ENCODE peak calls at places on chromosome 13, in ten cellular contexts. Z is lung, Y is endodermal cell, N is ascending aorta, E is left lung, U is H1, O is mesendoderm, P is caudate nucleus, V is left ventricle myocardium inferior, M is uterus. Q is an unnamed sample.

GRCh38 chr13:26759907-26760834 is at the start of gene GPR12:
- DNase-seq in Z (no peak), Y (peak), N (no peak), E (no peak), U (no peak), O (no peak), P (peak), V (no peak), M (no peak), Q (no peak)

GRCh38 chr13:61192826-61193225 is 222.8 kb downstream of the PCDH20 start:
- DNase-seq in Z (no peak), Y (no peak), N (no peak), E (no peak), U (no peak), O (no peak), P (no peak), V (no peak), M (no peak), Q (peak)

GRCh38 chr13:33285420-33286124 is at the start of gene STARD13:
- DNase-seq in Z (peak), Y (peak), N (peak), E (peak), U (peak), O (peak), P (peak), V (peak), M (peak), Q (peak)

GRCh38 chr13:44197791-44198770 is 175.5 kb upstream of the SERP2 start:
- DNase-seq in Z (no peak), Y (no peak), N (no peak), E (no peak), U (no peak), O (no peak), P (no peak), V (no peak), M (no peak), Q (no peak)

GRCh38 chr13:114142640-114143490 is 10.4 kb upstream of the RASA3 start:
- DNase-seq in Z (no peak), Y (peak), N (peak), E (peak), U (peak), O (no peak), P (no peak), V (no peak), M (no peak), Q (no peak)

GRCh38 chr13:28475916-28476725 is 18.8 kb downstream of the FLT1 start:
- DNase-seq in Z (no peak), Y (no peak), N (no peak), E (no peak), U (no peak), O (peak), P (no peak), V (no peak), M (no peak), Q (peak)

GRCh38 chr13:65943024-65943423 is 1287.1 kb downstream of the PCDH9 start:
- DNase-seq in Z (no peak), Y (no peak), N (no peak), E (no peak), U (no peak), O (no peak), P (no peak), V (no peak), M (peak), Q (no peak)

GRCh38 chr13:67061750-67062149 is 168.4 kb downstream of the PCDH9 start:
- DNase-seq in Z (no peak), Y (no peak), N (no peak), E (no peak), U (no peak), O (peak), P (no peak), V (no peak), M (no peak), Q (no peak)

GRCh38 chr13:93775507-93776108 is 549.0 kb downstream of the GPC6 start:
- DNase-seq in Z (no peak), Y (no peak), N (no peak), E (no peak), U (no peak), O (no peak), P (no peak), V (no peak), M (no peak), Q (no peak)

GRCh38 chr13:26011996-26012688 is 39.7 kb downstream of the SHISA2 start:
- DNase-seq in Z (peak), Y (no peak), N (no peak), E (peak), U (peak), O (no peak), P (no peak), V (no peak), M (no peak), Q (no peak)

GRCh38 chr13:79837741-79838450 is 356.9 kb downstream of the NDFIP2 start:
- DNase-seq in Z (no peak), Y (no peak), N (no peak), E (no peak), U (no peak), O (peak), P (no peak), V (no peak), M (no peak), Q (peak)

GRCh38 chr13:95456837-95457236 is 95.7 kb upstream of the CLDN10 start:
- DNase-seq in Z (no peak), Y (no peak), N (no peak), E (no peak), U (no peak), O (no peak), P (no peak), V (no peak), M (no peak), Q (no peak)

GRCh38 chr13:100235311-100235901 is 146.5 kb downstream of the PCCA start:
- DNase-seq in Z (no peak), Y (no peak), N (no peak), E (no peak), U (no peak), O (peak), P (no peak), V (no peak), M (no peak), Q (peak)

GRCh38 chr13:21319869-21320641 is 139.0 kb downstream of the ZDHHC20 start:
- DNase-seq in Z (no peak), Y (no peak), N (no peak), E (no peak), U (no peak), O (no peak), P (no peak), V (no peak), M (no peak), Q (no peak)

GRCh38 chr13:41059466-41059865 is 1.8 kb upstream of the WBP4 start:
- DNase-seq in Z (no peak), Y (no peak), N (no peak), E (no peak), U (no peak), O (no peak), P (no peak), V (no peak), M (no peak), Q (no peak)

GRCh38 chr13:111474136-111475002 is 153.9 kb downstream of the TEX29 start:
- DNase-seq in Z (no peak), Y (peak), N (no peak), E (no peak), U (peak), O (peak), P (no peak), V (no peak), M (no peak), Q (peak)

GRCh38 chr13:94249512-94249911 is 230.0 kb downstream of the DCT start:
- DNase-seq in Z (no peak), Y (peak), N (no peak), E (no peak), U (no peak), O (peak), P (no peak), V (no peak), M (no peak), Q (no peak)

GRCh38 chr13:26949701-26950345 is 189.2 kb upstream of the GPR12 start:
- DNase-seq in Z (no peak), Y (no peak), N (no peak), E (no peak), U (no peak), O (no peak), P (no peak), V (no peak), M (no peak), Q (no peak)

GRCh38 chr13:80359459-80360297 is 18.8 kb upstream of the SPRY2 start:
- DNase-seq in Z (no peak), Y (peak), N (no peak), E (no peak), U (peak), O (peak), P (no peak), V (no peak), M (no peak), Q (no peak)

GRCh38 chr13:85254641-85255040 is 544.6 kb downstream of the SLITRK6 start:
- DNase-seq in Z (no peak), Y (no peak), N (no peak), E (no peak), U (no peak), O (no peak), P (no peak), V (no peak), M (no peak), Q (no peak)

GRCh38 chr13:97223711-97224461 is 1.8 kb downstream of the MBNL2 start:
- DNase-seq in Z (peak), Y (peak), N (peak), E (peak), U (peak), O (peak), P (no peak), V (peak), M (peak), Q (peak)

GRCh38 chr13:67140006-67140405 is 90.1 kb downstream of the PCDH9 start:
- DNase-seq in Z (no peak), Y (no peak), N (no peak), E (no peak), U (no peak), O (no peak), P (no peak), V (no peak), M (no peak), Q (no peak)

GRCh38 chr13:33859691-33860303 is 41.8 kb downstream of the RFC3 start:
- DNase-seq in Z (no peak), Y (no peak), N (no peak), E (no peak), U (no peak), O (no peak), P (no peak), V (no peak), M (no peak), Q (no peak)

GRCh38 chr13:39106216-39106995 is 68.2 kb downstream of the NHLRC3 start:
- DNase-seq in Z (no peak), Y (no peak), N (no peak), E (no peak), U (no peak), O (no peak), P (no peak), V (no peak), M (no peak), Q (no peak)

GRCh38 chr13:30403491-30403890 is 18.8 kb upstream of the UBE2L5 start:
- DNase-seq in Z (no peak), Y (no peak), N (no peak), E (no peak), U (no peak), O (no peak), P (no peak), V (no peak), M (no peak), Q (no peak)

GRCh38 chr13:89865331-89865833 is 1482.1 kb upstream of the MIR17HG start:
- DNase-seq in Z (no peak), Y (no peak), N (no peak), E (no peak), U (no peak), O (no peak), P (no peak), V (no peak), M (no peak), Q (no peak)

GRCh38 chr13:93422980-93423554 is 196.5 kb downstream of the GPC6 start:
- DNase-seq in Z (no peak), Y (no peak), N (no peak), E (no peak), U (no peak), O (no peak), P (no peak), V (no peak), M (no peak), Q (no peak)

GRCh38 chr13:69178000-69178399 is 929.6 kb upstream of the ATXN8OS start:
- DNase-seq in Z (no peak), Y (no peak), N (no peak), E (no peak), U (no peak), O (no peak), P (no peak), V (no peak), M (no peak), Q (no peak)

GRCh38 chr13:69180025-69180424 is 927.6 kb upstream of the ATXN8OS start:
- DNase-seq in Z (no peak), Y (no peak), N (no peak), E (no peak), U (no peak), O (no peak), P (no peak), V (no peak), M (no peak), Q (no peak)
- H3K27ac ChIP-seq in Z (no peak), Y (no peak), N (no peak), E (no peak), U (no peak), O (no peak), P (no peak), V (no peak), M (no peak), Q (no peak)

GRCh38 chr13:35923347-35923746 is 207.8 kb downstream of the DCLK1 start:
- DNase-seq in Z (no peak), Y (peak), N (no peak), E (no peak), U (no peak), O (no peak), P (no peak), V (peak), M (no peak), Q (no peak)
- H3K27ac ChIP-seq in Z (no peak), Y (no peak), N (no peak), E (no peak), U (no peak), O (no peak), P (no peak), V (no peak), M (no peak), Q (no peak)

DNA sequence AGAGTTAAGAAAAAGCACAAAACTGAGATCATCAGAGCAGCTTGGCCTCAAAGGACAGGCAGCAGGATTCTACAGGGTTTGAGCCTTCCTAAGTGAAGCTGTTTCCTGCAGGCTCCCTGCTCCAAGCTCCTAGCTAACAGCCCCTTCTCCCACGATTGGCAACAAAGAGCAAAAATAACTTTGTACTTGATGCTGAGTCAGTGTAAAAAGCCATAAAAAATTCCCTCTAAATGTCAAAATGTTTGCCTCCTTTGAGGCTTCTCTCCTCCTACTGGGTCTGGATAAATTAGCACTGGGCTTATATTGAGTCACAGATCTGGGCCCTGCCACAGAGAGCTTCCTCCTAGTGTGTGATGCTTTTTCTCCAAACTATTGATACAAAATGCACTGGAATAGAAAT is 153.3 kb downstream of the TNFRSF19 start:
- DNase-seq in Z (no peak), Y (no peak), N (no peak), E (no peak), U (no peak), O (no peak), P (no peak), V (no peak), M (peak), Q (no peak)
- H3K27ac ChIP-seq in Z (no peak), Y (no peak), N (no peak), E (peak), U (no peak), O (no peak), P (no peak), V (peak), M (peak), Q (peak)

GRCh38 chr13:98549728-98550317 is 27.1 kb downstream of the STK24 start:
- DNase-seq in Z (no peak), Y (no peak), N (no peak), E (no peak), U (no peak), O (no peak), P (no peak), V (no peak), M (no peak), Q (no peak)

GRCh38 chr13:98546402-98546801 is 30.5 kb downstream of the STK24 start:
- DNase-seq in Z (no peak), Y (no peak), N (no peak), E (no peak), U (no peak), O (peak), P (no peak), V (no peak), M (no peak), Q (no peak)

GRCh38 chr13:98549006-98549727 is 27.7 kb downstream of the STK24 start:
- DNase-seq in Z (no peak), Y (no peak), N (no peak), E (no peak), U (no peak), O (no peak), P (no peak), V (no peak), M (no peak), Q (no peak)

GRCh38 chr13:98548230-98548629 is 28.7 kb downstream of the STK24 start:
- DNase-seq in Z (no peak), Y (no peak), N (no peak), E (no peak), U (no peak), O (no peak), P (no peak), V (no peak), M (no peak), Q (no peak)

GRCh38 chr13:98547455-98547854 is 29.5 kb downstream of the STK24 start:
- DNase-seq in Z (no peak), Y (no peak), N (no peak), E (no peak), U (no peak), O (no peak), P (no peak), V (no peak), M (no peak), Q (no peak)
- H3K27ac ChIP-seq in Z (no peak), Y (no peak), N (no peak), E (no peak), U (no peak), O (no peak), P (no peak), V (no peak), M (no peak), Q (no peak)

DNA sequence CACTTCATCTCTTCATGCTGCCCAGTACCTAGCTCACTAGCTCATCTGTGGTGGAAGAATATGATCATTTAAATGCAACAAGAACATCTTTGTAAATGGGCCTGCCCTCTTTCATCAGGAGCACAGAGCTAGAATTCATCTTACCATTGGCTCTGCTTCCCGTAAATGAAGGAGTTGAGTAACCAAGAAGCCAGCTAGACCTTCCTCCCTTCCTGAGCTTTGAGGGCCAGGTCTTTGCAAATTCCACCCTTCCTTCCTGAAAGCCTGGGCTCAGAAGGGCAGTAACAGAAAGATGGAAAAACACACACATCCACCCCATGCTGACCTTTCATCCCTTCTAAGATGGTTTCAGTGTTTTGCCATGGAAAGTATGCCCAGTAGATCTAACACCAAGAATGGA is 82.0 kb downstream of the FRY start:
- DNase-seq in Z (no peak), Y (no peak), N (no peak), E (no peak), U (no peak), O (no peak), P (no peak), V (no peak), M (no peak), Q (no peak)
- H3K27ac ChIP-seq in Z (no peak), Y (no peak), N (peak), E (no peak), U (no peak), O (no peak), P (no peak), V (peak), M (no peak), Q (no peak)

DNA sequence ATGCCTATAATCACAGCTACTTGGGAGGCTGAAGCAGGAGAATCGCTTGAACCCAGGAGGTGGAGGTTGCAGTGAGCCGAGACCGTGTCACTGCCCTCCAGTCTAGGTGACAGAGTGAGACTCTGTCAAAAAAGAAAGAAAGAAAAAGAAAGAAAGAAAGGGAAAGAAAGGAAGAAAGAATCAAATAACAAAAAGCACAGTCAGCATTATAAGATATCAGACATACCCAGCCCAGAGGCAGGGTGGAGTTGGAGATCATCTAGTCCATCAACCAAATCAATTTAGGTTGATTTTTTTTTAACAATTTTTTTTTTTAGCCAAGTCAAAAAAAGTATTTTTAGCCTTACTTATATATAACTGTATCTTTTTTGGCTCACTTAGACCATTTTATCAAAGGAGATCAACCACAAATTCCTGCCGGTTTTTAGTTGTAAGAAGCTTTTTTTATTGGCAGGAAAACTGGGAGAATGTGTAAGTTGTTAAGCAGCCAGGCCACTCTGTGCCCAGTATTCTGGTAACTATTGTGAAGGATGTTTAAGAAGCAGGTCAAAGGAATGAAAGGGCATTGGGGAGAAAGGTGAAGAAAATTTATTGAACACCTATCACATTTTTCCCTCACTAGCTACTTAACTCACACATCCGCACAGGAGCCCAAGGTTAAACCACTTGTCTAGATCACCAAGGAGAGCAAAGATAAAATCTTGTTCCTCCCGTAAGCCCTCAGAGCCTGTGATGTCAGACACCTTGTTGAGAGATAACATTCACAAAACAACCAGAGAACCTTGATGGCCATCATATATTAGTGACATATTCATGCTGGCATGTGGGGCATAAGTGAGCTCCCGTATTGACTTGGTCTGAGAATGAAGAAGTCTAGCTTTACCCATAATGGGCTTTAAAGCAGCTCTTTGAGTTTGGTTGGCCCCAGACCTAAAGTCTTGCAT is 91.8 kb downstream of the COL4A2 start:
- DNase-seq in Z (no peak), Y (no peak), N (no peak), E (no peak), U (no peak), O (peak), P (no peak), V (no peak), M (peak), Q (no peak)
- H3K27ac ChIP-seq in Z (no peak), Y (no peak), N (peak), E (peak), U (no peak), O (no peak), P (no peak), V (peak), M (peak), Q (peak)

GRCh38 chr13:105442040-105442439 is 1093.4 kb downstream of the EFNB2 start:
- DNase-seq in Z (no peak), Y (no peak), N (no peak), E (no peak), U (no peak), O (no peak), P (no peak), V (no peak), M (no peak), Q (no peak)
- H3K27ac ChIP-seq in Z (no peak), Y (no peak), N (no peak), E (no peak), U (no peak), O (no peak), P (no peak), V (no peak), M (no peak), Q (no peak)

DNA sequence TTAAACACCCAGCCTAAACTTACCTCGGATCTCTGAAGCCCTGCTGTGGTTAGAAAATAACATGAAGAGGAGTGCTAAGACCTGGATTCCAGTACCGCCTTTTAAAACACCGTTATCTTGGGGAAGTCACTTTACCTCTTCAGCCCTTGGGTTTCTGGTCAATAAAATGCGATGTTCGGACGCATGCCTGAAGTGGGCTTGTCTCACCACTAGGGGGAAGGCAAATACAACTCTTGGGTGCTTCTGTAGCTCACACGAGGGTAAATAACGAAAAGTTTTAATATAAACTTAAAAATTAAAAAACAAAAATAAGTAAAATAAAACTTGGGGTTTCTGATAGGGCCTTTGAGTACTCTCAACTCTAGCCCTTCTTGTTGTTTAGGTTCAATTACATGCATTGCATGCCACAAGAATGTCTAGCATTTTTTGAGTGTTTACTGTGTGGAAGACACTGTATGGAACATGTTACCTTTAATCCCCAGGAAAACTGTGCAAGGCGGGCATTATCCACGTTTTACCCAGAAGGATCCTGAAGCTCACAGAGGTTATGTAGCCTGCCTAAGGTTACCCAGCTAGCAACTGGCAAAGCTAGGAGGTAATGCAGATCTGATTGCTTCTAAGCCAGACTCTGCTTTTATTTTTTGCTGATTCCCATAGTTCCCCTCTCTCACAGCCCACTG is 240.4 kb downstream of the LMO7 start:
- DNase-seq in Z (peak), Y (peak), N (peak), E (no peak), U (peak), O (peak), P (peak), V (peak), M (peak), Q (peak)
- H3K27ac ChIP-seq in Z (no peak), Y (no peak), N (no peak), E (no peak), U (no peak), O (no peak), P (no peak), V (no peak), M (no peak), Q (no peak)

Q was measured in hepatocyte.